ENCODE peak calls at places on chromosomes 16 and 17, in four cellular contexts. One of them, this sample, is unnamed.

GRCh38 chr17:13337864-13338371 is 263.8 kb downstream of the HS3ST3A1 start:
- DNase-seq in cardiac muscle cell: peak; percentile 81
- DNase-seq in lower leg skin: no peak
- DNase-seq in AG10803: peak; percentile 73
- DNase-seq in this sample: peak; percentile 87

GRCh38 chr17:60224064-60224463 is 74.3 kb downstream of the CA4 start:
- DNase-seq in cardiac muscle cell: peak; percentile 10
- DNase-seq in lower leg skin: no peak
- DNase-seq in AG10803: peak; percentile 13
- DNase-seq in this sample: no peak

GRCh38 chr16:28086496-28087139 is 23.1 kb upstream of the GSG1L start:
- DNase-seq in cardiac muscle cell: no peak
- DNase-seq in lower leg skin: no peak
- DNase-seq in AG10803: no peak
- DNase-seq in this sample: no peak

GRCh38 chr17:47621293-47622178 is 28.2 kb upstream of the KPNB1 start:
- DNase-seq in cardiac muscle cell: peak; percentile 93
- DNase-seq in lower leg skin: no peak
- DNase-seq in AG10803: peak; percentile 87
- DNase-seq in this sample: peak; percentile 96

GRCh38 chr16:5446623-5447240 is 349.1 kb upstream of the EEF2KMT start:
- DNase-seq in cardiac muscle cell: no peak
- DNase-seq in lower leg skin: no peak
- DNase-seq in AG10803: no peak
- DNase-seq in this sample: no peak

GRCh38 chr17:82022310-82022980 is at the start of gene CENPX:
- DNase-seq in cardiac muscle cell: no peak
- DNase-seq in lower leg skin: no peak
- DNase-seq in AG10803: no peak
- DNase-seq in this sample: no peak

GRCh38 chr17:75105269-75106080 is 4.3 kb upstream of the ARMC7 start:
- DNase-seq in cardiac muscle cell: peak; percentile 47
- DNase-seq in lower leg skin: no peak
- DNase-seq in AG10803: peak; percentile 30
- DNase-seq in this sample: peak; percentile 68

GRCh38 chr17:59372138-59372751 is 40.8 kb downstream of the YPEL2 start:
- DNase-seq in cardiac muscle cell: peak; percentile 88
- DNase-seq in lower leg skin: peak; percentile 84
- DNase-seq in AG10803: peak; percentile 95
- DNase-seq in this sample: peak; percentile 60

GRCh38 chr17:82320956-82321927 is 3.8 kb upstream of the CD7 start:
- DNase-seq in cardiac muscle cell: peak; percentile 28
- DNase-seq in lower leg skin: no peak
- DNase-seq in AG10803: no peak
- DNase-seq in this sample: no peak

GRCh38 chr16:11586856-11587642 is at the start of gene LITAF:
- DNase-seq in cardiac muscle cell: peak; percentile 64
- DNase-seq in lower leg skin: no peak
- DNase-seq in AG10803: peak; percentile 45
- DNase-seq in this sample: no peak

GRCh38 chr17:76063880-76064546 is 8.3 kb downstream of the SRP68 start:
- DNase-seq in cardiac muscle cell: no peak
- DNase-seq in lower leg skin: no peak
- DNase-seq in AG10803: no peak
- DNase-seq in this sample: no peak

GRCh38 chr17:8176197-8176940 is at the start of gene TMEM107:
- DNase-seq in cardiac muscle cell: peak; percentile 84
- DNase-seq in lower leg skin: peak; percentile 88
- DNase-seq in AG10803: peak; percentile 74
- DNase-seq in this sample: peak; percentile 81

GRCh38 chr17:81911277-81911961 is at the start of gene PCYT2:
- DNase-seq in cardiac muscle cell: peak; percentile 89
- DNase-seq in lower leg skin: peak; percentile 85
- DNase-seq in AG10803: peak; percentile 74
- DNase-seq in this sample: peak; percentile 82

GRCh38 chr16:86929149-86929871 is 351.0 kb downstream of the FOXL1 start:
- DNase-seq in cardiac muscle cell: peak; percentile 88
- DNase-seq in lower leg skin: no peak
- DNase-seq in AG10803: peak; percentile 69
- DNase-seq in this sample: peak; percentile 77

GRCh38 chr16:11301645-11302513 is 20.7 kb upstream of the PRM1 start:
- DNase-seq in cardiac muscle cell: no peak
- DNase-seq in lower leg skin: no peak
- DNase-seq in AG10803: no peak
- DNase-seq in this sample: peak; percentile 28

GRCh38 chr16:4309833-4310266 is 6.0 kb upstream of the GLIS2 start:
- DNase-seq in cardiac muscle cell: peak; percentile 57
- DNase-seq in lower leg skin: no peak
- DNase-seq in AG10803: peak; percentile 55
- DNase-seq in this sample: peak; percentile 89

GRCh38 chr17:80761421-80761871 is 216.8 kb downstream of the RPTOR start:
- DNase-seq in cardiac muscle cell: peak; percentile 61
- DNase-seq in lower leg skin: no peak
- DNase-seq in AG10803: peak; percentile 68
- DNase-seq in this sample: peak; percentile 91

GRCh38 chr17:34581446-34582184 is 2.2 kb downstream of the TMEM132E start:
- DNase-seq in cardiac muscle cell: no peak
- DNase-seq in lower leg skin: no peak
- DNase-seq in AG10803: no peak
- DNase-seq in this sample: no peak

GRCh38 chr17:66304304-66305174 is 2.1 kb downstream of the PRKCA start:
- DNase-seq in cardiac muscle cell: peak; percentile 41
- DNase-seq in lower leg skin: no peak
- DNase-seq in AG10803: no peak
- DNase-seq in this sample: peak; percentile 42

GRCh38 chr16:47511882-47512281 is 50.8 kb downstream of the PHKB start:
- DNase-seq in cardiac muscle cell: no peak
- DNase-seq in lower leg skin: no peak
- DNase-seq in AG10803: no peak
- DNase-seq in this sample: no peak

GRCh38 chr17:83015511-83015910 is 63.9 kb upstream of the METRNL start:
- DNase-seq in cardiac muscle cell: no peak
- DNase-seq in lower leg skin: no peak
- DNase-seq in AG10803: no peak
- DNase-seq in this sample: no peak

GRCh38 chr17:76791053-76791980 is 53.4 kb downstream of the MFSD11 start:
- DNase-seq in cardiac muscle cell: peak; percentile 49
- DNase-seq in lower leg skin: no peak
- DNase-seq in AG10803: peak; percentile 60
- DNase-seq in this sample: peak; percentile 83

GRCh38 chr16:88732172-88732960 is 26.1 kb downstream of the CTU2 start:
- DNase-seq in cardiac muscle cell: no peak
- DNase-seq in lower leg skin: no peak
- DNase-seq in AG10803: no peak
- DNase-seq in this sample: no peak

GRCh38 chr16:19748389-19749110 is 30.5 kb downstream of the IQCK start:
- DNase-seq in cardiac muscle cell: no peak
- DNase-seq in lower leg skin: no peak
- DNase-seq in AG10803: no peak
- DNase-seq in this sample: no peak

GRCh38 chr16:73049051-73049910 is 1.4 kb upstream of the ZFHX3 start:
- DNase-seq in cardiac muscle cell: no peak
- DNase-seq in lower leg skin: no peak
- DNase-seq in AG10803: no peak
- DNase-seq in this sample: no peak

GRCh38 chr16:73048292-73049050 is 543 bp upstream of the ZFHX3 start:
- DNase-seq in cardiac muscle cell: peak; percentile 24
- DNase-seq in lower leg skin: no peak
- DNase-seq in AG10803: peak; percentile 60
- DNase-seq in this sample: no peak

GRCh38 chr16:73046484-73047214 is 1.3 kb downstream of the ZFHX3 start:
- DNase-seq in cardiac muscle cell: no peak
- DNase-seq in lower leg skin: no peak
- DNase-seq in AG10803: no peak
- DNase-seq in this sample: no peak

GRCh38 chr16:73047221-73047535 is 750 bp downstream of the ZFHX3 start:
- DNase-seq in cardiac muscle cell: peak; percentile 64
- DNase-seq in lower leg skin: no peak
- DNase-seq in AG10803: peak; percentile 97
- DNase-seq in this sample: no peak

GRCh38 chr16:73047536-73048291 is at the start of gene ZFHX3:
- DNase-seq in cardiac muscle cell: peak; percentile 65
- DNase-seq in lower leg skin: peak; percentile 76
- DNase-seq in AG10803: peak; percentile 73
- DNase-seq in this sample: peak; percentile 70
- TF ChIP-seq CTCF in cardiac muscle cell: no peak
- TF ChIP-seq CTCF in lower leg skin: no peak
- TF ChIP-seq CTCF in AG10803: peak; percentile 15
- TF ChIP-seq CTCF in this sample: peak; percentile 22

DNA sequence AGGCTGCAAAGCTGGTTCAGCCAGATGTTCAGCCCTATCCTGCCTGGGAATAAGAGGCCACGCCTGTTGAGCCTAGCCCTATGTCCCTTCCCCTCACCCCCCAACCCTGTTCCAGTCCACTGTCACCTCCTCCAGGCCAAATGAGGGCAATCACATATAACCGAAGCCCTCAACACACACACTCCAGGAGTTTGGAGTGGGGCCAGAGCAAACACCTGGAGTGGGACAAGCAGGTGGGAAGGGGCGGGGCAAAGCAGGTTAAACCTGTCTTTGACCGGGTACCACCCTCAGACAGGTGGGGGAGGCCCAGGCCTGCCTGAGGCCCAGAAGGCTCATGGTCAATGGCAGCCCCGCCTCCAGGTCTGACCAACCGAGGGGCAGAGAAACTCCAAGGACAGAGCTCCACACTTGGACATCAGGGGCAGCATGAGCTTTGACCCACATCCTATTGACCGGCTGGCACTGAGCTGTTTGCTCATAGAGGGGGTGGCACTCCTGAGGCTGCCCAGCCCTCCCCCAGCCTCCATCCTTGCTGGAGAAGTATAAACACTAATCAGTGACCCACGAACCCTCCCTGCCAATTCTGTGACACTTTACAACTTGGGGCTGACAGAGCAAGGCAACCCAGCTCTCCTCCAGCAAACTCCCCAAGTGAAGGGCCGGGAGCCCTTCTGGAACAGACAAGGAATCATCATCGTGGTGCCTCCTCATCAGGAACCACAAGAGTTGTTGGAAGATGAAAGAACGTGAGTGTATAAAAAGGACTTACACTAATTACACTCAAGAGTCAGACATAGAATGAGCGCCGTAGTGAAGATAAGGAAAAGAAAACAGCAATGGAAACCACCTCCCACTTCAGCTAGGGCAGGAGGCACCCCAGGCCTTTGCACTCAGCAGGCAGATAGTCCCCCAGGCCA is 1.5 kb downstream of the ESRP2 start:
- DNase-seq in cardiac muscle cell: no peak
- DNase-seq in lower leg skin: peak; percentile 68
- DNase-seq in AG10803: no peak
- DNase-seq in this sample: no peak
- H3K4me3 ChIP-seq in cardiac muscle cell: no peak overlapping the region
- H3K4me3 ChIP-seq in lower leg skin: peak overlapping the region; percentile 37
- H3K4me3 ChIP-seq in AG10803: no peak overlapping the region
- H3K4me3 ChIP-seq in this sample: no peak overlapping the region

DNA sequence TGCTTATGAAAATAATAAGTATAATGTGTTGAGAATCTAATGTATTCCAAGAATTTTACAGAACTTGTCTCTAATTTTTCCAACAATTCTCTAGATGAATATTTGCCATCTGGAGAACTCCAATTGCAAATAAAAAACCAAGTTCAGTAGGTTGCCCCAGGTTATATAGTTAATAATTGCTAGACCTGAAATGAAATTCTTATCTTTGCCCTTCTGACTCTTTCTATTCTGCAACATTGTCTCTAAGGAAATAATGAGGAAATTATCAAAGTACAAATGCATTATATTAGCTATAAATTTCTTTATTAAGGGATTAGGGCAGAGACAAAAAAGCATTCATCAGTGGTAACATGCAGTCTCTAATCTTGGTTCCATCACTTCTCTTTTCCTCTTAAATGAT is 349.4 kb downstream of the KIF2B start:
- DNase-seq in cardiac muscle cell: no peak
- DNase-seq in lower leg skin: no peak
- DNase-seq in AG10803: no peak
- DNase-seq in this sample: no peak
- TF ChIP-seq CTCF in cardiac muscle cell: no peak
- TF ChIP-seq CTCF in lower leg skin: no peak
- TF ChIP-seq CTCF in AG10803: no peak
- TF ChIP-seq CTCF in this sample: no peak

DNA sequence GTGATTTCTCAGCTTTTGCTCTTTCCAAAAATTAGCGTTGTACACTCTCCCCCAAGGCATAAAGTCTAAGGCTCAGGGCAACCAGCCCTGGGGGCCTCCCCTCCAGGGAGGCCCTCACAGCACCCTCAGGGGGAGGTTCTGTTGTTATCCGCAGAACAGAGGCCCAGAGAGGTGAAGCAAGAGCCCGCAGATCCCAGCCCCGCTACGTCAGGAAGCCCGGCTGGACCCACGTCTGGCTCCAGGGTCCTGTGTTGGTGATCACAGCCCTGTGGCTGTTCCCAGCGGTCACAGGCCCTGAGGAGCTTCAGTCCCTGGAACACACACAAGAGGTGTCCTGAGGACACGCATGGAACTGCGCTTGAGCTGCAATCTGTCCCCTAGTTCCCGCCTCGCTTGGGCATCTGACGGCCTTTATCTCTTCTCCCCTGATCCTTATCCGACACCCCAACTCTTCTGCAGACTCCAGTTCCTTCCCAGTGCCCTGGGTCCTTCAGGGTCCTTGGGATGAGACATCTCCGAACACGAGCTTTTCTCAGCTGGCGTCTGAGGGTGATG is 1.1 kb upstream of the ZG16B start:
- DNase-seq in cardiac muscle cell: no peak
- DNase-seq in lower leg skin: no peak
- DNase-seq in AG10803: no peak
- DNase-seq in this sample: no peak
- H3K4me3 ChIP-seq in cardiac muscle cell: no peak overlapping the region
- H3K4me3 ChIP-seq in lower leg skin: no peak overlapping the region
- H3K4me3 ChIP-seq in AG10803: no peak overlapping the region
- H3K4me3 ChIP-seq in this sample: no peak overlapping the region

DNA sequence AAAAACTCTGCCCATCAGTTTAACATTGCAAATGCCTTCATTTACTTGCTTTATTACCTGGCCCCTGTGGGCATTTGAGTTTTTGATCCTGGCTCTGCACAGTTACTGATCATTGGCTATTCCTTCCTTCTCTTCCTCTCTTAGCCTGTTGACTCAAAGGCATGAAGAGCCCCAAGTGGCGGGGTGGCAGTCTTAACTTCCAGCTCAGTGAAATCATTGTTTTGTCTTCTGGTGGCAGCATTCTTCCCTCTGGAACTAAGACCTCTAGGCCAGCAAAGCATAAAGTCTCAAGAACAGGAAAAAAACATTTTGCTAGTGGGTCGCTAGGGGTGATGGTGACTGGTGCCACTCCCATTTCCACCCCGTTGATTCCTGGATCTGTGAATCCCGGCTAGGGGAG is 52.3 kb upstream of the MRTFB start:
- DNase-seq in cardiac muscle cell: no peak
- DNase-seq in lower leg skin: no peak
- DNase-seq in AG10803: no peak
- DNase-seq in this sample: no peak
- TF ChIP-seq CTCF in cardiac muscle cell: no peak
- TF ChIP-seq CTCF in lower leg skin: no peak
- TF ChIP-seq CTCF in AG10803: no peak
- TF ChIP-seq CTCF in this sample: no peak

GRCh38 chr16:57053206-57053605 is 39.2 kb upstream of the CPNE2 start:
- DNase-seq in cardiac muscle cell: no peak
- DNase-seq in lower leg skin: no peak
- DNase-seq in AG10803: no peak
- DNase-seq in this sample: no peak
- H3K4me3 ChIP-seq in cardiac muscle cell: no peak overlapping the region
- H3K4me3 ChIP-seq in lower leg skin: no peak overlapping the region
- H3K4me3 ChIP-seq in AG10803: no peak overlapping the region
- H3K4me3 ChIP-seq in this sample: no peak overlapping the region